ENCODE peak calls at places on chromosomes 2 and 18, in six cellular contexts. O, U, W, R, D and H are unnamed samples.
A peak's percentile ranks its signal among the peaks of the same experiment; 100 is the strongest.

GRCh38 chr18:50933684-50934083 is 34.2 kb upstream of the ELAC1 start:
- DNase-seq in D (no peak), W (no peak), R (no peak), O (no peak), U (no peak), H (no peak)

GRCh38 chr18:42929181-42929580 is 186.3 kb downstream of the RIT2 start:
- DNase-seq in O (no peak), W (no peak), D (no peak), R (no peak), U (no peak), H (no peak)

GRCh38 chr2:52269696-52270485 is 1238.0 kb upstream of the NRXN1 start:
- DNase-seq in W (no peak), U (no peak), O (no peak), D (no peak), R (no peak), H (no peak)

GRCh38 chr2:74051504-74051903 is 66.8 kb downstream of the TET3 start:
- DNase-seq in R (no peak), O (no peak), U (no peak), W (no peak), D (no peak), H (no peak)

GRCh38 chr2:64937341-64938230 is 51.6 kb upstream of the SLC1A4 start:
- DNase-seq in W (no peak), U (no peak), O (no peak), R (no peak), D (no peak), H (no peak)

GRCh38 chr2:88329815-88330603 is 122.5 kb downstream of the FOXI3 start:
- DNase-seq in D (peak; percentile 73), U (no peak), O (peak; percentile 78), R (peak; percentile 64), W (no peak), H (no peak)

GRCh38 chr2:78992807-78993517 is 32.5 kb upstream of the REG3G start:
- DNase-seq in W (no peak), D (peak; percentile 83), U (no peak), O (no peak), R (no peak), H (no peak)

GRCh38 chr2:217717541-217717940 is 285.3 kb downstream of the TNS1 start:
- DNase-seq in U (no peak), D (no peak), R (no peak), O (no peak), W (no peak), H (no peak)

GRCh38 chr18:66511810-66512209 is 92.1 kb downstream of the CDH19 start:
- DNase-seq in R (no peak), D (no peak), O (no peak), W (no peak), U (no peak), H (no peak)

GRCh38 chr2:28270456-28271146 is 122.1 kb upstream of the FOSL2 start:
- DNase-seq in R (no peak), O (no peak), U (no peak), W (no peak), D (no peak), H (no peak)

GRCh38 chr2:8312861-8313768 is 368.7 kb upstream of the ID2 start:
- DNase-seq in O (peak; percentile 47), D (no peak), W (peak; percentile 59), U (no peak), R (no peak), H (no peak)

GRCh38 chr18:10518595-10519273 is 7.1 kb upstream of the NAPG start:
- DNase-seq in W (peak; percentile 33), O (no peak), U (no peak), R (peak; percentile 16), D (no peak), H (peak; percentile 43)

GRCh38 chr2:178227187-178227586 is 32.9 kb downstream of the OSBPL6 start:
- DNase-seq in D (no peak), O (no peak), W (no peak), R (no peak), U (no peak), H (no peak)

GRCh38 chr2:110931648-110932047 is 189.1 kb upstream of the BCL2L11 start:
- DNase-seq in U (no peak), D (no peak), R (no peak), O (no peak), W (no peak), H (no peak)

GRCh38 chr2:20521193-20521592 is 74.3 kb downstream of the RHOB start:
- DNase-seq in D (no peak), U (no peak), W (no peak), R (no peak), O (no peak), H (no peak)

GRCh38 chr2:168773719-168774521 is 28.5 kb upstream of the NOSTRIN start:
- DNase-seq in O (peak; percentile 52), U (no peak), R (peak; percentile 71), D (peak; percentile 76), W (peak; percentile 84), H (peak; percentile 54)

GRCh38 chr18:12595571-12596255 is 62.2 kb downstream of the SPIRE1 start:
- DNase-seq in O (no peak), W (no peak), R (peak; percentile 97), U (no peak), D (no peak), H (no peak)

GRCh38 chr2:47631840-47632398 is 151.0 kb upstream of the MSH6 start:
- DNase-seq in R (no peak), O (peak; percentile 54), W (no peak), U (no peak), D (no peak), H (no peak)

GRCh38 chr2:22478329-22478728 is 906.6 kb upstream of the KLHL29 start:
- DNase-seq in W (no peak), R (no peak), U (no peak), D (no peak), O (no peak), H (no peak)

GRCh38 chr2:55119711-55120487 is 69.6 kb upstream of the RTN4 start:
- DNase-seq in U (no peak), O (no peak), W (no peak), D (no peak), R (no peak), H (no peak)

GRCh38 chr2:239318790-239319189 is 82.0 kb downstream of the HDAC4 start:
- DNase-seq in D (no peak), W (peak; percentile 59), U (no peak), O (no peak), R (no peak), H (no peak)

GRCh38 chr2:64562148-64562784 is 38.1 kb downstream of the AFTPH start:
- DNase-seq in W (no peak), D (peak; percentile 28), O (peak; percentile 10), U (no peak), R (peak; percentile 26), H (no peak)

GRCh38 chr2:7672027-7672684 is 754.9 kb downstream of the RNF144A start:
- DNase-seq in D (peak; percentile 93), R (peak; percentile 49), U (peak; percentile 38), O (peak; percentile 54), W (peak; percentile 58), H (peak; percentile 5)

GRCh38 chr18:36580266-36580665 is 248.5 kb downstream of the TPGS2 start:
- DNase-seq in O (no peak), R (no peak), W (no peak), U (no peak), D (peak; percentile 27), H (no peak)

GRCh38 chr2:207854484-207855386 is 85.0 kb upstream of the FZD5 start:
- DNase-seq in U (no peak), W (no peak), O (no peak), R (no peak), D (no peak), H (no peak)

GRCh38 chr18:74419761-74420160 is 37.3 kb downstream of the DIPK1C start:
- DNase-seq in W (no peak), R (no peak), O (no peak), D (no peak), U (no peak), H (no peak)

GRCh38 chr2:160956243-160956802 is 203.9 kb upstream of the TANK start:
- DNase-seq in R (no peak), U (no peak), D (no peak), W (no peak), O (no peak), H (no peak)

GRCh38 chr2:143953386-143953785 is 566.5 kb downstream of the ZEB2 start:
- DNase-seq in R (no peak), O (no peak), W (no peak), U (no peak), D (no peak), H (no peak)

GRCh38 chr2:143949121-143949848 is 570.6 kb downstream of the ZEB2 start:
- DNase-seq in O (no peak), D (no peak), U (no peak), R (no peak), W (no peak), H (no peak)

GRCh38 chr2:143950675-143951074 is 569.2 kb downstream of the ZEB2 start:
- DNase-seq in U (no peak), D (no peak), W (no peak), R (no peak), O (no peak), H (no peak)

GRCh38 chr2:143946436-143947385 is 573.2 kb downstream of the ZEB2 start:
- DNase-seq in W (no peak), O (no peak), D (no peak), R (no peak), U (no peak), H (no peak)

GRCh38 chr2:143948710-143949109 is 571.2 kb downstream of the ZEB2 start:
- DNase-seq in D (no peak), R (no peak), O (no peak), U (no peak), W (no peak), H (no peak)
- TF ChIP-seq REST in D (no peak), R (no peak), O (no peak), U (no peak), W (no peak), H (no peak)

DNA sequence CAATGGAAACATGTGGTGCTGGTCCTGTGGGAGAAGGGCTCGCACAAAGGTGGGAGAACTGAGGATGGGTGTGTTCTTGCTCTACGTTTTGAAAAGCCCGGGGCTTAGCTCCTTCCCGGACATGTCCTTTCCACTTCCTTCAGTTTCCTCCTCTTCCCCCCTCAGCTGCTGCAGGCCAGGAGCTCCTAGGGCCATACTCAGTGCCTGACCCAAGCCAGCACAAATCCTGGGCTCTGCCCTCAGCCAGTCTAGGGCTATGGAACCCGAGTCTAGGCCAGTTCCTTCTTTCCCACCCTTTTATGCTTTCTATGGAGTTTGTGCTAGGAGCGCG is 1.4 kb upstream of the SIX2 start:
- DNase-seq in O (no peak), D (no peak), R (no peak), W (no peak), U (no peak), H (no peak)
- H3K27ac ChIP-seq in O (no peak overlapping the region), D (no peak overlapping the region), R (no peak overlapping the region), W (no peak overlapping the region), U (no peak overlapping the region), H (no peak overlapping the region)

GRCh38 chr18:5879479-5879882 is 15.8 kb downstream of the TMEM200C start:
- DNase-seq in O (no peak), D (peak; percentile 43), R (peak; percentile 24), U (no peak), W (peak; percentile 27), H (no peak)
- TF ChIP-seq CTCF in O (peak; percentile 49), D (peak; percentile 70), R (peak; percentile 69), U (peak; percentile 74), W (peak; percentile 65), H (peak; percentile 64)

GRCh38 chr2:225428360-225428759 is 28.9 kb downstream of the NYAP2 start:
- DNase-seq in R (no peak), W (no peak), O (no peak), U (no peak), D (no peak), H (no peak)

GRCh38 chr2:225434014-225434413 is 34.5 kb downstream of the NYAP2 start:
- DNase-seq in D (peak; percentile 47), O (no peak), W (no peak), U (no peak), R (no peak), H (no peak)

GRCh38 chr2:225431387-225431786 is 31.9 kb downstream of the NYAP2 start:
- DNase-seq in U (no peak), O (no peak), D (no peak), W (no peak), R (no peak), H (no peak)

GRCh38 chr2:225429718-225430117 is 30.2 kb downstream of the NYAP2 start:
- DNase-seq in U (no peak), O (no peak), W (no peak), R (no peak), D (peak; percentile 30), H (no peak)
- TF ChIP-seq REST in U (no peak), O (no peak), W (no peak), R (no peak), D (no peak), H (no peak)